ENCODE peak calls at places on chromosomes 11 and 22, in nine cellular contexts. S is HL-60; J is caudate nucleus; H is NCI-H1436; W is kidney tubule cell; Z is MG63; O is NCI-H2171 treated with DMSO at 0.1 percent for 48 hours; P is stimulated activated CD8-positive, alpha-beta memory T cell treated with anti-CD3 and anti-CD28 coated beads, Interleukin-4, amount 100 ng/mL, for 24 hours; L is AG20443. T is an unnamed sample.

GRCh38 chr11:86644291-86644690 is 28.1 kb downstream of the ME3 start:
- DNase-seq in S (no peak), J (no peak), H (no peak), W (peak), Z (no peak), O (no peak), P (no peak), L (peak), T (no peak)

GRCh38 chr11:123434262-123434661 is 4.2 kb downstream of the GRAMD1B start:
- DNase-seq in S (no peak), J (no peak), H (no peak), W (no peak), Z (peak), O (no peak), P (no peak), L (no peak), T (no peak)

GRCh38 chr11:86116386-86116726 is 47.5 kb upstream of the PICALM start:
- DNase-seq in S (no peak), J (no peak), H (no peak), W (peak), Z (peak), O (no peak), P (peak), L (peak), T (no peak)

GRCh38 chr11:64787526-64788320 is 9.4 kb upstream of the SF1 start:
- DNase-seq in S (no peak), J (no peak), H (no peak), W (peak), Z (peak), O (no peak), P (peak), L (peak), T (peak)

GRCh38 chr11:43579919-43580276 is 100.6 kb upstream of the HSD17B12 start:
- DNase-seq in S (no peak), J (no peak), H (no peak), W (no peak), Z (no peak), O (no peak), P (no peak), L (no peak), T (no peak)

GRCh38 chr11:96341237-96342130 is 1.5 kb downstream of the MAML2 start:
- DNase-seq in S (no peak), J (no peak), H (no peak), W (peak), Z (peak), O (no peak), P (peak), L (peak), T (peak)

GRCh38 chr11:66914505-66914904 is 43.7 kb downstream of the PC start:
- DNase-seq in S (no peak), J (no peak), H (no peak), W (no peak), Z (no peak), O (no peak), P (no peak), L (no peak), T (no peak)

GRCh38 chr11:74639533-74639932 is 47.2 kb downstream of the POLD3 start:
- DNase-seq in S (no peak), J (no peak), H (no peak), W (no peak), Z (no peak), O (no peak), P (no peak), L (no peak), T (no peak)

GRCh38 chr11:35030716-35031213 is 108.2 kb upstream of the CD44 start:
- DNase-seq in S (no peak), J (no peak), H (no peak), W (peak), Z (peak), O (no peak), P (no peak), L (peak), T (no peak)

GRCh38 chr22:17430298-17430900 is 61.1 kb downstream of the CECR2 start:
- DNase-seq in S (no peak), J (no peak), H (no peak), W (no peak), Z (peak), O (peak), P (no peak), L (no peak), T (no peak)

GRCh38 chr11:34214961-34215805 is 109.8 kb downstream of the NAT10 start:
- DNase-seq in S (no peak), J (no peak), H (no peak), W (peak), Z (peak), O (no peak), P (peak), L (peak), T (no peak)

GRCh38 chr22:23044570-23044969 is 25.7 kb upstream of the GNAZ start:
- DNase-seq in S (no peak), J (no peak), H (no peak), W (no peak), Z (no peak), O (no peak), P (no peak), L (no peak), T (no peak)

GRCh38 chr11:35798423-35798822 is 135.8 kb downstream of the TRIM44 start:
- DNase-seq in S (no peak), J (no peak), H (no peak), W (peak), Z (no peak), O (no peak), P (no peak), L (peak), T (no peak)

GRCh38 chr22:44051961-44052360 is 27.9 kb downstream of the PARVB start:
- DNase-seq in S (no peak), J (no peak), H (no peak), W (no peak), Z (no peak), O (no peak), P (no peak), L (no peak), T (no peak)